ENCODE peak calls at places on chromosomes 5 and 9, in seven cellular contexts. P is endothelial cell, T is AG20443, U is M059J, D is cardiac fibroblast, R is ACHN, L is AG08395. M is an unnamed sample.

GRCh38 chr5:132259061-132259851 is 1.8 kb downstream of the PDLIM4 start:
- DNase-seq in D (peak; percentile 83), T (peak; percentile 91), L (peak; percentile 88), U (no peak), P (no peak), R (no peak), M (no peak)

GRCh38 chr9:880725-881124 is 39.2 kb downstream of the DMRT1 start:
- DNase-seq in U (no peak), D (no peak), L (no peak), T (no peak), R (no peak), P (no peak), M (no peak)

GRCh38 chr9:131271506-131271931 is 4.8 kb downstream of the FAM78A start:
- DNase-seq in P (no peak), D (no peak), R (no peak), U (no peak), T (no peak), L (no peak), M (no peak)

GRCh38 chr9:132268725-132269352 is 85.9 kb downstream of the SETX start:
- DNase-seq in L (peak; percentile 77), R (peak; percentile 65), T (peak; percentile 77), D (peak; percentile 76), P (peak; percentile 73), U (peak; percentile 62), M (peak; percentile 43)

GRCh38 chr5:55360190-55360589 is 52.4 kb downstream of the MTREX start:
- DNase-seq in P (no peak), L (no peak), R (no peak), T (no peak), D (peak; percentile 72), U (peak; percentile 18), M (no peak)

GRCh38 chr5:178589180-178590140 is 733 bp downstream of the COL23A1 start:
- DNase-seq in U (no peak), R (no peak), L (peak; percentile 62), D (peak; percentile 20), T (peak; percentile 76), P (peak; percentile 68), M (no peak)

GRCh38 chr9:38084556-38084880 is 15.5 kb upstream of the SHB start:
- DNase-seq in L (no peak), D (no peak), U (no peak), R (no peak), P (no peak), T (no peak), M (no peak)

GRCh38 chr5:138149530-138149929 is 10.3 kb upstream of the NME5 start:
- DNase-seq in P (peak; percentile 30), D (peak; percentile 18), T (no peak), L (no peak), R (peak; percentile 3), U (peak; percentile 18), M (no peak)

GRCh38 chr5:10642367-10642766 is 78.5 kb downstream of the ANKRD33B start:
- DNase-seq in P (no peak), R (no peak), D (no peak), U (no peak), L (no peak), T (no peak), M (no peak)

GRCh38 chr9:2262371-2262770 is 247.2 kb downstream of the SMARCA2 start:
- DNase-seq in U (no peak), D (no peak), R (no peak), P (no peak), T (no peak), L (no peak), M (no peak)

GRCh38 chr9:107426126-107426525 is 63.4 kb downstream of the KLF4 start:
- DNase-seq in P (no peak), U (no peak), D (no peak), T (no peak), L (no peak), R (no peak), M (no peak)